ENCODE peak calls at places on chromosomes 13 and 19, in five cellular contexts. One of them, this sample, is unnamed.

GRCh38 chr19:41939861-41940442 is 11.7 kb upstream of the ERFL start:
- DNase-seq in GOT3: no peak
- DNase-seq in activated naive CD4-positive, alpha-beta T cell treated with anti-CD3 and anti-CD28 coated beads, Interleukin-2, amount 10 ng/mL, durations not matched to agents 7 days and 5 days: peak; percentile 51
- DNase-seq in Caki2: no peak
- DNase-seq in GM12892: peak; percentile 76
- DNase-seq in this sample: no peak

GRCh38 chr13:113857531-113858195 is 6.2 kb downstream of the GAS6 start:
- DNase-seq in GOT3: no peak
- DNase-seq in Caki2: no peak
- DNase-seq in GM12892: no peak
- DNase-seq in activated naive CD4-positive, alpha-beta T cell treated with anti-CD3 and anti-CD28 coated beads, Interleukin-2, amount 10 ng/mL, durations not matched to agents 7 days and 5 days: no peak
- DNase-seq in this sample: no peak

GRCh38 chr13:52432456-52432855 is 18.0 kb downstream of the VPS36 start:
- DNase-seq in activated naive CD4-positive, alpha-beta T cell treated with anti-CD3 and anti-CD28 coated beads, Interleukin-2, amount 10 ng/mL, durations not matched to agents 7 days and 5 days: no peak
- DNase-seq in Caki2: no peak
- DNase-seq in GM12892: no peak
- DNase-seq in GOT3: no peak
- DNase-seq in this sample: no peak

GRCh38 chr13:40232321-40232720 is 434.1 kb downstream of the FOXO1 start:
- DNase-seq in GM12892: no peak
- DNase-seq in GOT3: no peak
- DNase-seq in Caki2: no peak
- DNase-seq in activated naive CD4-positive, alpha-beta T cell treated with anti-CD3 and anti-CD28 coated beads, Interleukin-2, amount 10 ng/mL, durations not matched to agents 7 days and 5 days: no peak
- DNase-seq in this sample: no peak

GRCh38 chr13:48411281-48412099 is 1.4 kb downstream of the LPAR6 start:
- DNase-seq in GM12892: no peak
- DNase-seq in GOT3: no peak
- DNase-seq in activated naive CD4-positive, alpha-beta T cell treated with anti-CD3 and anti-CD28 coated beads, Interleukin-2, amount 10 ng/mL, durations not matched to agents 7 days and 5 days: peak; percentile 53
- DNase-seq in Caki2: no peak
- DNase-seq in this sample: no peak

GRCh38 chr13:51924756-51925544 is 63.2 kb downstream of the CCDC70 start:
- DNase-seq in activated naive CD4-positive, alpha-beta T cell treated with anti-CD3 and anti-CD28 coated beads, Interleukin-2, amount 10 ng/mL, durations not matched to agents 7 days and 5 days: no peak
- DNase-seq in GM12892: no peak
- DNase-seq in Caki2: no peak
- DNase-seq in GOT3: no peak
- DNase-seq in this sample: no peak

GRCh38 chr19:16197188-16197621 is 506 bp upstream of the AP1M1 start:
- DNase-seq in GOT3: peak; percentile 27
- DNase-seq in GM12892: no peak
- DNase-seq in activated naive CD4-positive, alpha-beta T cell treated with anti-CD3 and anti-CD28 coated beads, Interleukin-2, amount 10 ng/mL, durations not matched to agents 7 days and 5 days: no peak
- DNase-seq in Caki2: no peak
- DNase-seq in this sample: no peak

GRCh38 chr13:76512676-76513277 is 373.4 kb downstream of the KCTD12 start:
- DNase-seq in Caki2: no peak
- DNase-seq in GOT3: no peak
- DNase-seq in GM12892: no peak
- DNase-seq in activated naive CD4-positive, alpha-beta T cell treated with anti-CD3 and anti-CD28 coated beads, Interleukin-2, amount 10 ng/mL, durations not matched to agents 7 days and 5 days: no peak
- DNase-seq in this sample: no peak

GRCh38 chr13:49694446-49694845 is 3.2 kb upstream of the EBPL start:
- DNase-seq in Caki2: no peak
- DNase-seq in GM12892: no peak
- DNase-seq in GOT3: no peak
- DNase-seq in activated naive CD4-positive, alpha-beta T cell treated with anti-CD3 and anti-CD28 coated beads, Interleukin-2, amount 10 ng/mL, durations not matched to agents 7 days and 5 days: no peak
- DNase-seq in this sample: no peak

GRCh38 chr13:107574517-107575215 is 640.7 kb downstream of the LIG4 start:
- DNase-seq in Caki2: no peak
- DNase-seq in activated naive CD4-positive, alpha-beta T cell treated with anti-CD3 and anti-CD28 coated beads, Interleukin-2, amount 10 ng/mL, durations not matched to agents 7 days and 5 days: no peak
- DNase-seq in GOT3: no peak
- DNase-seq in GM12892: no peak
- DNase-seq in this sample: no peak

GRCh38 chr19:1070931-1071791 is 4.2 kb downstream of the ARHGAP45 start:
- DNase-seq in GM12892: no peak
- DNase-seq in GOT3: no peak
- DNase-seq in activated naive CD4-positive, alpha-beta T cell treated with anti-CD3 and anti-CD28 coated beads, Interleukin-2, amount 10 ng/mL, durations not matched to agents 7 days and 5 days: no peak
- DNase-seq in Caki2: no peak
- DNase-seq in this sample: no peak

GRCh38 chr19:53772943-53773342 is 51.2 kb downstream of the NLRP12 start:
- DNase-seq in activated naive CD4-positive, alpha-beta T cell treated with anti-CD3 and anti-CD28 coated beads, Interleukin-2, amount 10 ng/mL, durations not matched to agents 7 days and 5 days: peak; percentile 64
- DNase-seq in GM12892: no peak
- DNase-seq in Caki2: peak; percentile 36
- DNase-seq in GOT3: no peak
- DNase-seq in this sample: no peak

GRCh38 chr19:11020982-11021759 is 60.3 kb downstream of the SMARCA4 start:
- DNase-seq in Caki2: no peak
- DNase-seq in GM12892: no peak
- DNase-seq in GOT3: no peak
- DNase-seq in activated naive CD4-positive, alpha-beta T cell treated with anti-CD3 and anti-CD28 coated beads, Interleukin-2, amount 10 ng/mL, durations not matched to agents 7 days and 5 days: no peak
- DNase-seq in this sample: no peak

GRCh38 chr13:29436291-29436690 is 159.2 kb downstream of the SLC7A1 start:
- DNase-seq in GOT3: no peak
- DNase-seq in Caki2: peak; percentile 64
- DNase-seq in GM12892: no peak
- DNase-seq in activated naive CD4-positive, alpha-beta T cell treated with anti-CD3 and anti-CD28 coated beads, Interleukin-2, amount 10 ng/mL, durations not matched to agents 7 days and 5 days: no peak
- DNase-seq in this sample: no peak

GRCh38 chr19:57675881-57676280 is 5.9 kb upstream of the ZNF551 start:
- DNase-seq in activated naive CD4-positive, alpha-beta T cell treated with anti-CD3 and anti-CD28 coated beads, Interleukin-2, amount 10 ng/mL, durations not matched to agents 7 days and 5 days: no peak
- DNase-seq in GM12892: no peak
- DNase-seq in Caki2: no peak
- DNase-seq in GOT3: no peak
- DNase-seq in this sample: no peak

GRCh38 chr19:33465371-33465770 is 56.2 kb downstream of the PEPD start:
- DNase-seq in GM12892: no peak
- DNase-seq in Caki2: no peak
- DNase-seq in GOT3: no peak
- DNase-seq in activated naive CD4-positive, alpha-beta T cell treated with anti-CD3 and anti-CD28 coated beads, Interleukin-2, amount 10 ng/mL, durations not matched to agents 7 days and 5 days: no peak
- DNase-seq in this sample: peak; percentile 39

GRCh38 chr13:48320906-48321510 is 17.5 kb downstream of the RB1 start:
- DNase-seq in GM12892: no peak
- DNase-seq in GOT3: no peak
- DNase-seq in Caki2: no peak
- DNase-seq in activated naive CD4-positive, alpha-beta T cell treated with anti-CD3 and anti-CD28 coated beads, Interleukin-2, amount 10 ng/mL, durations not matched to agents 7 days and 5 days: no peak
- DNase-seq in this sample: no peak

GRCh38 chr13:67736646-67737420 is 506.7 kb upstream of the PCDH9 start:
- DNase-seq in Caki2: peak; percentile 84
- DNase-seq in GM12892: no peak
- DNase-seq in GOT3: no peak
- DNase-seq in activated naive CD4-positive, alpha-beta T cell treated with anti-CD3 and anti-CD28 coated beads, Interleukin-2, amount 10 ng/mL, durations not matched to agents 7 days and 5 days: no peak
- DNase-seq in this sample: no peak

GRCh38 chr13:98846521-98846920 is 94.0 kb upstream of the SLC15A1 start:
- DNase-seq in Caki2: no peak
- DNase-seq in activated naive CD4-positive, alpha-beta T cell treated with anti-CD3 and anti-CD28 coated beads, Interleukin-2, amount 10 ng/mL, durations not matched to agents 7 days and 5 days: no peak
- DNase-seq in GM12892: no peak
- DNase-seq in GOT3: no peak
- DNase-seq in this sample: no peak

GRCh38 chr19:45404557-45405434 is at the start of gene PPP1R13L:
- DNase-seq in GM12892: peak; percentile 59
- DNase-seq in GOT3: no peak
- DNase-seq in Caki2: peak; percentile 96
- DNase-seq in activated naive CD4-positive, alpha-beta T cell treated with anti-CD3 and anti-CD28 coated beads, Interleukin-2, amount 10 ng/mL, durations not matched to agents 7 days and 5 days: peak; percentile 86
- DNase-seq in this sample: peak; percentile 96

GRCh38 chr19:56978023-56978565 is 137.6 kb upstream of the PEG3 start:
- DNase-seq in activated naive CD4-positive, alpha-beta T cell treated with anti-CD3 and anti-CD28 coated beads, Interleukin-2, amount 10 ng/mL, durations not matched to agents 7 days and 5 days: no peak
- DNase-seq in Caki2: no peak
- DNase-seq in GOT3: no peak
- DNase-seq in GM12892: no peak
- DNase-seq in this sample: no peak

GRCh38 chr13:78700121-78700910 is 41.4 kb upstream of the OBI1 start:
- DNase-seq in GM12892: no peak
- DNase-seq in Caki2: no peak
- DNase-seq in GOT3: no peak
- DNase-seq in activated naive CD4-positive, alpha-beta T cell treated with anti-CD3 and anti-CD28 coated beads, Interleukin-2, amount 10 ng/mL, durations not matched to agents 7 days and 5 days: no peak
- DNase-seq in this sample: no peak

GRCh38 chr13:46210362-46211083 is 1.2 kb upstream of the LRRC63 start:
- DNase-seq in Caki2: no peak
- DNase-seq in GOT3: no peak
- DNase-seq in GM12892: no peak
- DNase-seq in activated naive CD4-positive, alpha-beta T cell treated with anti-CD3 and anti-CD28 coated beads, Interleukin-2, amount 10 ng/mL, durations not matched to agents 7 days and 5 days: no peak
- DNase-seq in this sample: no peak

GRCh38 chr13:51833980-51834379 is 11.0 kb downstream of the TMEM272 start:
- DNase-seq in GM12892: no peak
- DNase-seq in activated naive CD4-positive, alpha-beta T cell treated with anti-CD3 and anti-CD28 coated beads, Interleukin-2, amount 10 ng/mL, durations not matched to agents 7 days and 5 days: no peak
- DNase-seq in Caki2: no peak
- DNase-seq in GOT3: no peak
- DNase-seq in this sample: no peak